ENCODE peak calls at places on chromosome 15, in seven cellular contexts. W is HCT116, Q is K562, A is GM12878, B is SK-N-SH, T is HepG2, F is GM23338. O is an unnamed sample.

GRCh38 chr15:90000175-90000923 is 775 bp upstream of the ZNF710 start:
- DNase-seq in W (no peak), Q (peak; percentile 29), A (no peak), B (peak; percentile 64), T (no peak), F (peak; percentile 48), O (no peak)

GRCh38 chr15:73051402-73051810 is 857 bp upstream of the NEO1 start:
- DNase-seq in W (no peak), Q (no peak), A (no peak), B (peak; percentile 78), T (no peak), F (no peak), O (no peak)

GRCh38 chr15:40087095-40087805 is 21.4 kb downstream of the BMF start:
- DNase-seq in W (no peak), Q (no peak), A (no peak), B (no peak), T (no peak), F (no peak), O (no peak)

GRCh38 chr15:25675396-25675795 is 187.7 kb downstream of the ATP10A start:
- DNase-seq in W (no peak), Q (no peak), A (no peak), B (no peak), T (no peak), F (no peak), O (no peak)

GRCh38 chr15:75712668-75713337 is at the start of gene CSPG4:
- DNase-seq in W (no peak), Q (peak; percentile 62), A (no peak), B (no peak), T (no peak), F (peak; percentile 84), O (no peak)

GRCh38 chr15:53160092-53160704 is 370.1 kb upstream of the ONECUT1 start:
- DNase-seq in W (no peak), Q (no peak), A (no peak), B (no peak), T (peak; percentile 7), F (no peak), O (no peak)

GRCh38 chr15:45457641-45458539 is 64.7 kb downstream of the SLC30A4 start:
- DNase-seq in W (peak; percentile 79), Q (peak; percentile 67), A (peak; percentile 69), B (peak; percentile 74), T (peak; percentile 77), F (peak; percentile 92), O (peak; percentile 87)

GRCh38 chr15:40353697-40354096 is 2.9 kb downstream of the PHGR1 start:
- DNase-seq in W (no peak), Q (no peak), A (no peak), B (no peak), T (no peak), F (no peak), O (no peak)

GRCh38 chr15:56917652-56918045 is 795 bp upstream of the TCF12 start:
- DNase-seq in W (no peak), Q (no peak), A (no peak), B (no peak), T (no peak), F (no peak), O (no peak)

GRCh38 chr15:39622660-39623549 is 42.0 kb downstream of the THBS1 start:
- DNase-seq in W (no peak), Q (no peak), A (no peak), B (no peak), T (no peak), F (no peak), O (no peak)

DNA sequence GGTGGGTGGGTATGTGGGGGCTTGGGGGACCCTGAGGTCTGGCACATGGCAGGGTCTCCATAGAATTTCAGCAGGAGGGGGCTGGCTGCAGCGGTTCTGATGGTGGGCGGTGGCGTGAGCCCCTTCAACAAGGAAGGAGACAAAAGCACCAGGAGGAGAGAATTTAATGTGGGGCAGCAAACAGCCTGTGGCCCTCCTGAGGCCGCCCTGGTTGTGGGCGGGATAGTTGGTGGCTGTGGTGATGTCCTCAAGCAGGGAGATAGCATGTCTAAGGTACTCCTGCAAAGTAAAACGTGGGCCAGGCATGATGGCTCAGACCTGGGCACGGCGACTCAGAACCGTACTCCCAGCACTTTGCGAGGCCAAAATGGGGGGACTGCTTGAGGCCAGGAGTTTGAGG is 94.0 kb downstream of the LRRK1 start:
- DNase-seq in W (no peak), Q (no peak), A (no peak), B (no peak), T (no peak), F (no peak), O (no peak)
- H3K4me3 ChIP-seq in W (no peak overlapping the region), Q (no peak overlapping the region), A (no peak overlapping the region), B (no peak overlapping the region), T (no peak overlapping the region), F (no peak overlapping the region), O (no peak overlapping the region)

GRCh38 chr15:65062061-65062460 is 5.7 kb downstream of the RASL12 start:
- DNase-seq in W (no peak), Q (no peak), A (no peak), B (no peak), T (no peak), F (no peak), O (no peak)
- TF ChIP-seq REST in W (no peak), Q (no peak), A (no peak), B (no peak), T (no peak), F (no peak), O (no peak)

GRCh38 chr15:100334456-100334855 is 7.3 kb downstream of the ADAMTS17 start:
- DNase-seq in W (no peak), Q (no peak), A (no peak), B (no peak), T (no peak), F (no peak), O (no peak)
- TF ChIP-seq POLR2AphosphoS5 in W (no peak), Q (no peak), A (no peak), B (no peak), T (no peak), F (no peak), O (no peak)

GRCh38 chr15:65420975-65421359 is 1.8 kb downstream of the IGDCC4 start:
- DNase-seq in W (no peak), Q (no peak), A (no peak), B (no peak), T (no peak), F (no peak), O (no peak)
- H3K4me3 ChIP-seq in W (no peak overlapping the region), Q (no peak overlapping the region), A (peak overlapping the region; percentile 58), B (no peak overlapping the region), T (peak overlapping the region; percentile 58), F (peak overlapping the region; percentile 92), O (no peak overlapping the region)

O was measured in Panc1.